ENCODE peak calls at places on chromosome 22, in six cellular contexts. P is MM.1S, S is GM23338, O is OCI-LY7, U is PC-3, C is GM23248. D is an unnamed sample.
A peak's percentile ranks its signal among the peaks of the same experiment; 100 is the strongest.

GRCh38 chr22:49331223-49331815 is 496.4 kb downstream of the BRD1 start:
- DNase-seq in P (no peak), S (no peak), O (no peak), U (no peak), C (no peak), D (no peak)

GRCh38 chr22:35477911-35478582 is 62.6 kb upstream of the RASD2 start:
- DNase-seq in P (no peak), S (no peak), O (no peak), U (peak; percentile 96), C (peak; percentile 70), D (peak; percentile 88)

GRCh38 chr22:28141614-28142013 is 222.6 kb upstream of the PITPNB start:
- DNase-seq in P (no peak), S (no peak), O (no peak), U (peak; percentile 8), C (peak; percentile 83), D (no peak)

GRCh38 chr22:42341779-42342178 is 71.3 kb upstream of the TCF20 start:
- DNase-seq in P (no peak), S (no peak), O (no peak), U (no peak), C (no peak), D (no peak)

GRCh38 chr22:26673485-26673884 is 16.1 kb downstream of the MIAT start:
- DNase-seq in P (no peak), S (no peak), O (no peak), U (peak; percentile 32), C (peak; percentile 81), D (peak; percentile 29)

GRCh38 chr22:27984723-27985122 is 65.7 kb upstream of the PITPNB start:
- DNase-seq in P (no peak), S (no peak), O (no peak), U (no peak), C (no peak), D (no peak)

GRCh38 chr22:46587067-46587471 is 33.1 kb upstream of the GRAMD4 start:
- DNase-seq in P (no peak), S (no peak), O (peak; percentile 55), U (no peak), C (no peak), D (no peak)

GRCh38 chr22:27212617-27213177 is 555.3 kb downstream of the MIAT start:
- DNase-seq in P (no peak), S (no peak), O (no peak), U (no peak), C (peak; percentile 100), D (peak; percentile 94)

GRCh38 chr22:23357028-23357427 is 176.7 kb downstream of the BCR start:
- DNase-seq in P (no peak), S (no peak), O (no peak), U (no peak), C (no peak), D (no peak)

GRCh38 chr22:30261134-30261533 is 5.5 kb downstream of the OSM start:
- DNase-seq in P (no peak), S (no peak), O (no peak), U (no peak), C (no peak), D (no peak)

GRCh38 chr22:47011131-47011854 is 248.8 kb downstream of the TBC1D22A start:
- DNase-seq in P (no peak), S (no peak), O (no peak), U (no peak), C (no peak), D (no peak)

GRCh38 chr22:28137036-28137435 is 218.0 kb upstream of the PITPNB start:
- DNase-seq in P (no peak), S (peak; percentile 57), O (no peak), U (no peak), C (no peak), D (no peak)

GRCh38 chr22:27662359-27663030 is 139.1 kb downstream of the MN1 start:
- DNase-seq in P (no peak), S (no peak), O (no peak), U (no peak), C (no peak), D (peak; percentile 76)

GRCh38 chr22:29096736-29097669 is 24.2 kb downstream of the KREMEN1 start:
- DNase-seq in P (no peak), S (peak; percentile 35), O (no peak), U (peak; percentile 40), C (no peak), D (no peak)

GRCh38 chr22:38706885-38707180 is 1.1 kb downstream of the GTPBP1 start:
- DNase-seq in P (no peak), S (no peak), O (no peak), U (peak; percentile 7), C (peak; percentile 59), D (no peak)

GRCh38 chr22:50414476-50415248 is 60.2 kb downstream of the SBF1 start:
- DNase-seq in P (no peak), S (no peak), O (no peak), U (no peak), C (no peak), D (no peak)
- H3K9me2 ChIP-seq in P (no peaks in the 10 kb centered on the region), S (no peaks in the 10 kb centered on the region), O (no peaks in the 10 kb centered on the region), U (no peaks in the 10 kb centered on the region), C (no peaks in the 10 kb centered on the region), D (no peaks in the 10 kb centered on the region)

DNA sequence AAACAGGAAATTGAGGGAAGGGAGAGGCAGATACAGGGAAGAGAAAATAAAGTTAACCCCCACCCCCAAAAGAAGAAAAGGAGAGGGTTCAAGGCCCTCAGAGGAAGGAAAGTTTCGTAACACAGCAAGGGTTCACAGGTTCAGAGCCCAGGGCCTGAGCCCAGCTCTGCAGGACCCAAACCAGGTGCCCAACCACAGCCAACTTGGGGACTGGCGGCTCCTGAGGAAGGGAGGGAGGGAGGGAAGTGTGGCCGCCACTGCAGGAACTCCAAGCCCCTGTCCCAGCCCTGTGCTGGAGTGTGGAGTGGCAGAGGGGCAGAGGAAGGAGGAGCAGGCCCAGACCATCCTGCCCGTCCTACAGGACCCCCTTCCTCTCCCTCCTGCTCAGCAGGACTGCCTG is 59.2 kb downstream of the ELFN2 start:
- DNase-seq in P (no peak), S (no peak), O (no peak), U (peak; percentile 0), C (no peak), D (no peak)
- H3K4me3 ChIP-seq in P (no peak overlapping the region), S (no peak overlapping the region), O (no peak overlapping the region), U (no peak overlapping the region), C (no peak overlapping the region), D (no peak overlapping the region)

GRCh38 chr22:24418786-24419479 is 8.5 kb upstream of the ADORA2A start:
- DNase-seq in P (no peak), S (no peak), O (no peak), U (no peak), C (no peak), D (no peak)
- H3K4me1 ChIP-seq in P (no peaks in the 10 kb centered on the region), S (peaks cover 8% of the 10 kb centered on the region), O (no peaks in the 10 kb centered on the region), U (no peaks in the 10 kb centered on the region), C (no peaks in the 10 kb centered on the region), D (peaks cover 3% of the 10 kb centered on the region)

DNA sequence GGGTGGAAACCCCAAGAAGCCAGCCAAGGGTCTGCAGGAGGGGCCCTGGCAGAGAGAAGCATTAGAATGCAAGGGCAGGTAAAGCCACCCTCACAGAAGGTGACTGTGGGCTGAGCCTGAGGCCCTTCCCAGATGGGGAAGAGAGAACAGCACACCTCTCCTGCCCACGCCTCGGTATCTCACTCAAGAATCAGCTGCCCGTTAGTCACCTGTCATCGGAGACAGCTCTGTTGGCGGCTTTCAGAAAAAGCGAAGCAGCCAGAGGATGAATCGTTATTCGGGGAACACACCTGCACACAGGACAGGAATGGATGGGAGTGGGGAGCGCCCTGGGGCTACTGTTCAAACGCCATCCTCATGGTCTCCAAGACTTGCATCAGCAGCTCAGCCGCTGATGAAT is 21.7 kb upstream of the TMA7B start:
- DNase-seq in P (no peak), S (no peak), O (no peak), U (no peak), C (no peak), D (no peak)
- H3K9me2 ChIP-seq in P (no peaks in the 10 kb centered on the region), S (no peaks in the 10 kb centered on the region), O (no peaks in the 10 kb centered on the region), U (no peaks in the 10 kb centered on the region), C (no peaks in the 10 kb centered on the region), D (no peaks in the 10 kb centered on the region)

GRCh38 chr22:34243023-34243422 is 322.7 kb upstream of the LARGE1 start:
- DNase-seq in P (no peak), S (no peak), O (no peak), U (no peak), C (no peak), D (no peak)
- H3K4me3 ChIP-seq in P (no peak overlapping the region), S (no peak overlapping the region), O (no peak overlapping the region), U (no peak overlapping the region), C (no peak overlapping the region), D (no peak overlapping the region)

GRCh38 chr22:19879651-19879995 is 24.9 kb upstream of the GNB1L start:
- DNase-seq in P (no peak), S (no peak), O (no peak), U (no peak), C (peak; percentile 25), D (no peak)

GRCh38 chr22:19879996-19880785 is 25.5 kb upstream of the GNB1L start:
- DNase-seq in P (no peak), S (no peak), O (no peak), U (no peak), C (no peak), D (no peak)

GRCh38 chr22:19879248-19879575 is 24.5 kb upstream of the GNB1L start:
- DNase-seq in P (no peak), S (no peak), O (no peak), U (no peak), C (no peak), D (no peak)

GRCh38 chr22:19882446-19883381 is 28.0 kb upstream of the GNB1L start:
- DNase-seq in P (no peak), S (no peak), O (no peak), U (no peak), C (no peak), D (no peak)

DNA sequence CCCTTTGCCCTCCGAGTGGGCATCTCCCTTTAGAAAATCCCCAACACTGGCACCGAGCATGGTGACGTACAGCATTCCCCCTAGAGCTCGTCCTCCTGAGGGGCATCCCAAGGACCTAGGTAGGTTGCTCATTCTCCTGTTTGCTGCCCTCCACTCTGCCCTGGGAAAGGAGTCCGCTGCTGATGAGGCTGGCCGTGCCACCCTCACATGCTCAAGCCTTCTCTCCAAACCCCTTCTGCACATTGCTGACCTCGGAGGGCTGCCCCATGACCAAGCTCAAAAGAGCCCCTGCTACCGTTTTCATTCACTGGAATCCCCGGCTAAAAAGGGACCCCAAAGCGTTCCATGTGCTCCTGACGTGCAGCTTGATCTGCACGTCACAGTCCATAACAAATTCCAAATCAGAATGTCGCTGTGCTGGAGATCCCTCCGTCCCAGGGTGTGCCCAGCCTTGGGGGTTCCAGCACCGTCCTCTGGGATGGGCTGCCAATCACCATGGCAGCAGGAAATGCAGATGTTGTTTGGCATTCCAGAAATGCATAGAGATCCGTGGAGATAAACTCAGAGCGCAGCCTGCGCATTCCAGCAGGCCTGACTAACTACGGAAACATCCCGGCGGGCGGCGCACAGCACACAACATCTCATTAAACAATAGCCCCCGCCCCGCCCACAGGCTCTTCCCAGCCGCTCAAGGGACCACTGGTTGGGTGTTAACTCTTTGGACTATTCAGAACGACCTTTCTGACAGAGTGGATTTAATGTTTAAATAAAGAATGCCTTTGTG is 26.3 kb upstream of the GNB1L start:
- DNase-seq in P (no peak), S (peak; percentile 99), O (no peak), U (peak; percentile 96), C (peak; percentile 97), D (peak; percentile 90)
- H3K4me1 ChIP-seq in P (no peaks in the 10 kb centered on the region), S (peaks cover 18% of the 10 kb centered on the region), O (peaks cover 13% of the 10 kb centered on the region), U (peaks cover 40% of the 10 kb centered on the region), C (peaks cover 42% of the 10 kb centered on the region), D (peaks cover 16% of the 10 kb centered on the region)

D was measured in hepatocyte.